ENCODE peak calls at places on chromosomes 5 and 9, in ten cellular contexts. G is activated B cell treated with CpG ODN at 0.5 μM for 24 hours; M is activated CD8-positive, alpha-beta T cell treated with anti-CD3 and anti-CD28 coated beads for 36 hours; L is CD4-positive, alpha-beta T cell; U is suprapubic skin; S is left ventricle myocardium inferior; Q is epithelial cell of esophagus; D is fibroblast of the aortic adventitia; I is astrocyte; O is A549. W is an unnamed sample.

GRCh38 chr5:137778772-137779564 is 24.8 kb upstream of the HNRNPA0 start:
- DNase-seq in O (peak), D (peak), M (no peak), I (peak), S (no peak), Q (peak), L (no peak), U (no peak), G (no peak), W (no peak)

GRCh38 chr5:59831341-59831989 is 62.1 kb downstream of the PDE4D start:
- DNase-seq in M (no peak), Q (no peak), G (no peak), O (no peak), I (peak), D (peak), U (no peak), S (no peak), L (no peak), W (no peak)

GRCh38 chr5:37787742-37788141 is 52.1 kb downstream of the GDNF start:
- DNase-seq in Q (no peak), S (no peak), I (peak), D (no peak), O (no peak), U (no peak), G (no peak), M (no peak), L (no peak), W (no peak)

GRCh38 chr5:178261666-178262600 is 29.3 kb upstream of the PHYKPL start:
- DNase-seq in M (no peak), L (no peak), O (no peak), D (no peak), S (no peak), Q (no peak), G (no peak), I (no peak), U (no peak), W (no peak)

GRCh38 chr5:143182901-143183820 is 220.3 kb downstream of the NR3C1 start:
- DNase-seq in U (no peak), L (no peak), M (peak), S (peak), G (no peak), O (peak), I (peak), D (peak), Q (no peak), W (no peak)

GRCh38 chr9:117555964-117556629 is 141.2 kb upstream of the ASTN2 start:
- DNase-seq in D (peak), L (no peak), S (peak), O (peak), U (no peak), I (no peak), M (peak), Q (peak), G (no peak), W (no peak)

GRCh38 chr5:140575309-140575708 is 10.7 kb downstream of the SLC35A4 start:
- DNase-seq in G (no peak), M (peak), Q (peak), O (peak), L (no peak), D (peak), S (peak), U (no peak), I (no peak), W (no peak)

GRCh38 chr5:108074626-108075025 is 307.3 kb downstream of the FBXL17 start:
- DNase-seq in U (no peak), S (no peak), I (no peak), M (no peak), O (no peak), L (no peak), G (no peak), D (no peak), Q (no peak), W (no peak)

GRCh38 chr5:133927616-133928180 is 40.7 kb downstream of the C5orf15 start:
- DNase-seq in G (no peak), D (no peak), S (no peak), Q (no peak), O (no peak), I (no peak), M (no peak), U (no peak), L (no peak), W (no peak)

GRCh38 chr5:128216860-128217531 is 133.4 kb downstream of the SLC12A2 start:
- DNase-seq in U (no peak), Q (peak), M (no peak), O (no peak), L (no peak), S (peak), D (peak), G (no peak), I (peak), W (no peak)

GRCh38 chr9:110337727-110338522 is at the start of gene TXNDC8:
- DNase-seq in G (no peak), M (no peak), I (peak), S (no peak), U (no peak), O (no peak), D (peak), L (no peak), Q (no peak), W (no peak)

GRCh38 chr5:90803376-90803775 is 244.8 kb downstream of the ADGRV1 start:
- DNase-seq in I (no peak), S (no peak), M (no peak), G (no peak), Q (no peak), L (no peak), D (no peak), U (no peak), O (peak), W (no peak)

GRCh38 chr5:76046761-76047160 is 36.4 kb upstream of the SV2C start:
- DNase-seq in S (no peak), L (no peak), D (no peak), M (no peak), Q (peak), O (no peak), I (no peak), U (no peak), G (no peak), W (no peak)

GRCh38 chr5:9554122-9554521 is 8.2 kb upstream of the SEMA5A start:
- DNase-seq in U (no peak), G (no peak), D (no peak), Q (no peak), M (no peak), O (no peak), I (no peak), S (no peak), L (no peak), W (no peak)

GRCh38 chr9:25716220-25716872 is 38.1 kb upstream of the TUSC1 start:
- DNase-seq in U (no peak), Q (peak), S (no peak), G (no peak), D (peak), M (no peak), I (peak), O (peak), L (no peak), W (no peak)
- TF ChIP-seq CTCF in U (peak), Q (peak), S (peak), G (no peak), D (peak), M (no peak), I (peak), O (peak), L (no peak), W (peak)

GRCh38 chr5:139395844-139396640 is 1.1 kb upstream of the PROB1 start:
- DNase-seq in G (no peak), M (no peak), Q (no peak), L (no peak), U (no peak), D (no peak), S (no peak), I (no peak), O (no peak), W (no peak)

GRCh38 chr5:139392678-139393496 is 2.0 kb downstream of the PROB1 start:
- DNase-seq in I (no peak), G (peak), S (peak), L (peak), Q (peak), U (peak), M (peak), O (peak), D (no peak), W (peak)

GRCh38 chr5:139393497-139394122 is 1.3 kb downstream of the PROB1 start:
- DNase-seq in G (no peak), D (no peak), I (no peak), L (no peak), O (no peak), S (no peak), Q (no peak), M (peak), U (peak), W (no peak)

GRCh38 chr5:139394654-139395566 is at the start of gene PROB1:
- DNase-seq in D (no peak), L (no peak), Q (no peak), S (peak), U (peak), I (no peak), G (no peak), O (no peak), M (no peak), W (no peak)

GRCh38 chr5:139394123-139394653 is 716 bp downstream of the PROB1 start:
- DNase-seq in U (peak), O (no peak), M (peak), I (no peak), D (no peak), S (peak), Q (no peak), G (peak), L (peak), W (no peak)
- TF ChIP-seq CTCF in U (no peak), O (no peak), M (peak), I (no peak), D (peak), S (peak), Q (no peak), G (no peak), L (peak), W (no peak)

DNA sequence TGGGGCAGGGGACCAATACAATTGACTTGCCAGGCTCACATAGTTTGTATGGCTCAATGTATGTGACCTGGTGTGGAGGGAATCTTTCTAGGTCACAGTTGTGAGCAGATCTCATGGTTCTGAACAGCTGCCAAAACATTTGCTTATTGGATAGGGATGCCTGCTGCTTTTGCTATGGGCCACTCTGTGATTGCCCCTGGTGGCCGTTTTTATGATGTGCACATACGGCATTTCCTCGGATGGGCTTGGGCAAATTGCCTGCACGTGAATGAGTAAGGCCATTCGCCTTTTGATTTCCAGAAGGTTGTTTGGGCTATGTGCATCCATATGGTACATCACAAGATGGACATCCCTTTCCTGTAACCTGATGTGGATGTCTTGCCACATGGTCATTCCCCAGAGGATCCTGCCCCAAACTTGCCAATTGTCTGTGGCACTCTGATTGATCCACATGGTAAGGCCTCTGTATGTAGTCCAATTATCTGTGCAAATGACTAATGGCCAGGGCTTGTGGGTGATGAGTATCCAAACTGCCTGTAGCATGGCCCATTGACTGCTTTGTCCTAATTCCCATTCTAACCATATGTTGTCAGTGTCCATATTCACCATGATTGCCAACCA is 10.7 kb upstream of the SLC22A4 start:
- DNase-seq in D (peak), I (no peak), U (no peak), S (no peak), Q (peak), L (no peak), O (peak), M (no peak), G (no peak), W (no peak)
- TF ChIP-seq CTCF in D (peak), I (peak), U (peak), S (peak), Q (peak), L (no peak), O (peak), M (peak), G (no peak), W (peak)

GRCh38 chr5:136018814-136019777 is 9.7 kb upstream of the TGFBI start:
- DNase-seq in U (no peak), M (no peak), G (no peak), S (no peak), I (peak), D (peak), O (peak), Q (peak), L (no peak), W (no peak)
- TF ChIP-seq CTCF in U (no peak), M (no peak), G (no peak), S (peak), I (peak), D (peak), O (no peak), Q (peak), L (no peak), W (no peak)

GRCh38 chr9:81314525-81314924 is 374.8 kb downstream of the TLE1 start:
- DNase-seq in M (no peak), I (no peak), D (no peak), L (no peak), U (no peak), G (no peak), O (peak), Q (no peak), S (no peak), W (no peak)
- TF ChIP-seq CTCF in M (no peak), I (no peak), D (no peak), L (no peak), U (no peak), G (no peak), O (no peak), Q (no peak), S (no peak), W (no peak)

DNA sequence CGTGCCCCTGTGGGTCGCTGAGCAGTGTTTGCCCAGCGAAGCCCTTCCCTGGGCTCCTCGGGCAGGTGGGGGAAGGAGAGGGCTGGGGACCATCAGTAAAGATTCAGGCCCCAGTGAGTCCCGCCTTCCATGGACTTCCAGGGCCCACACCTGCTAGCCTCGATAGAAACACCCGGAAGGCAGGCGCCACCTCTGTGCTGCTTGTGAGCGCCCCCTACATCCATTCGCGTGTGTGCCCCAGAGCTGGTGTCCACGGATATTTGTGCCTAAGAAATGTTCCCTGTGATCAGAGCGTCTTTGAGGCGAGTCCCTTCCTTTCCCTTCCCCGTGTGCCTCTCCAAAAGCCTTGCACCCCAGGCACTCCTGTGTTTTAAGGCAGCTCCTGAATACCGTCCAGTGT is 101.2 kb downstream of the COL5A1 start:
- DNase-seq in O (no peak), I (no peak), U (no peak), L (no peak), Q (no peak), D (no peak), S (no peak), G (no peak), M (no peak), W (no peak)
- TF ChIP-seq CTCF in O (no peak), I (no peak), U (no peak), L (no peak), Q (no peak), D (no peak), S (no peak), G (no peak), M (no peak), W (no peak)

GRCh38 chr5:53874409-53874808 is 314.0 kb downstream of the NDUFS4 start:
- DNase-seq in S (no peak), G (no peak), I (no peak), U (no peak), O (peak), D (peak), L (no peak), Q (peak), M (peak), W (no peak)
- TF ChIP-seq CTCF in S (no peak), G (no peak), I (no peak), U (no peak), O (no peak), D (no peak), L (no peak), Q (peak), M (no peak), W (no peak)

GRCh38 chr5:131167615-131168014 is 2.6 kb upstream of the HINT1 start:
- DNase-seq in L (no peak), G (no peak), Q (no peak), D (no peak), I (no peak), S (no peak), O (no peak), U (no peak), M (no peak), W (no peak)

GRCh38 chr5:131169810-131170539 is 769 bp upstream of the LYRM7 start:
- DNase-seq in O (no peak), G (no peak), L (no peak), Q (peak), M (no peak), D (no peak), U (no peak), S (no peak), I (no peak), W (no peak)

GRCh38 chr5:131163315-131164119 is 1.5 kb downstream of the HINT1 start:
- DNase-seq in O (peak), U (no peak), I (peak), M (no peak), L (no peak), Q (peak), G (no peak), D (peak), S (no peak), W (no peak)

GRCh38 chr5:131164161-131164930 is 710 bp downstream of the HINT1 start:
- DNase-seq in O (peak), G (peak), L (peak), D (peak), M (peak), Q (peak), S (peak), I (peak), U (peak), W (peak)

GRCh38 chr5:131164931-131165727 is at the start of gene HINT1:
- DNase-seq in S (peak), U (peak), I (peak), G (peak), M (peak), L (peak), O (peak), D (peak), Q (peak), W (peak)
- TF ChIP-seq CTCF in S (no peak), U (no peak), I (no peak), G (no peak), M (no peak), L (peak), O (peak), D (no peak), Q (no peak), W (no peak)

W was measured in D721Med.